ENCODE peak calls at places on chromosomes 1 and 21, in five cellular contexts. E is activated naive CD8-positive, alpha-beta T cell treated with anti-CD3 and anti-CD28 coated beads for 36 hours; B is NCI-H146; Z is T-helper 9 cell; L is iPS-NIHi11. D is an unnamed sample.

GRCh38 chr1:26541816-26542711 is 12.5 kb downstream of the RPS6KA1 start:
- DNase-seq in Z (peak; percentile 56), L (peak; percentile 89), B (no peak), E (peak; percentile 84), D (peak; percentile 58)

GRCh38 chr21:42476493-42477342 is 19.3 kb downstream of the RSPH1 start:
- DNase-seq in E (no peak), L (no peak), B (no peak), Z (no peak), D (no peak)

GRCh38 chr1:110672001-110672752 is 2.6 kb downstream of the KCNA3 start:
- DNase-seq in L (peak; percentile 44), B (peak; percentile 10), E (peak; percentile 69), Z (peak; percentile 63), D (peak; percentile 62)

GRCh38 chr1:79929356-79929755 is 922.8 kb upstream of the ADGRL4 start:
- DNase-seq in E (no peak), Z (no peak), B (no peak), L (no peak), D (no peak)

GRCh38 chr1:31505884-31506497 is 70.3 kb upstream of the TINAGL1 start:
- DNase-seq in B (no peak), E (peak; percentile 43), L (no peak), Z (no peak), D (no peak)

GRCh38 chr21:34992736-34993135 is 56.4 kb downstream of the RUNX1 start:
- DNase-seq in B (no peak), L (no peak), E (no peak), Z (no peak), D (no peak)

GRCh38 chr1:218328769-218329168 is 16.4 kb upstream of the TGFB2 start:
- DNase-seq in Z (no peak), B (no peak), E (no peak), L (no peak), D (no peak)

GRCh38 chr1:22074803-22075202 is 22.3 kb downstream of the CDC42 start:
- DNase-seq in E (no peak), B (no peak), L (no peak), Z (no peak), D (no peak)

GRCh38 chr1:1371741-1372711 is 3.0 kb downstream of the AURKAIP1 start:
- DNase-seq in L (peak; percentile 92), Z (peak; percentile 77), E (peak; percentile 81), B (peak; percentile 64), D (peak; percentile 75)

GRCh38 chr1:40896482-40896881 is 34.3 kb upstream of the CITED4 start:
- DNase-seq in L (no peak), Z (no peak), B (no peak), E (no peak), D (no peak)

GRCh38 chr1:204703826-204704612 is 18.5 kb upstream of the LRRN2 start:
- DNase-seq in E (no peak), L (no peak), Z (no peak), B (no peak), D (no peak)

GRCh38 chr1:34156739-34157138 is 8.3 kb downstream of the CSMD2 start:
- DNase-seq in L (no peak), B (no peak), E (no peak), Z (no peak), D (no peak)

GRCh38 chr1:234912541-234913312 is 215.9 kb downstream of the TOMM20 start:
- DNase-seq in B (no peak), Z (no peak), E (no peak), L (peak; percentile 25), D (no peak)

GRCh38 chr1:34113362-34113761 is 51.7 kb downstream of the CSMD2 start:
- DNase-seq in B (no peak), Z (no peak), E (no peak), L (peak; percentile 28), D (no peak)

D was measured in CD4-positive, alpha-beta T cell.